ENCODE peak calls at places on chromosomes 12 and 14, in nine cellular contexts. V, T, U, S, W, E, D, Q and M are unnamed samples.

GRCh38 chr12:89648211-89648930 is 60.3 kb downstream of the ATP2B1 start:
- DNase-seq in V (peak), T (no peak), U (no peak), S (peak), W (no peak), E (peak), D (no peak), Q (peak), M (peak)

GRCh38 chr12:1660304-1661187 is 30.3 kb upstream of the ADIPOR2 start:
- DNase-seq in V (no peak), T (no peak), U (peak), S (peak), W (no peak), E (no peak), D (no peak), Q (no peak), M (no peak)

GRCh38 chr12:115037830-115038229 is 353.9 kb upstream of the TBX3 start:
- DNase-seq in V (no peak), T (no peak), U (no peak), S (peak), W (no peak), E (no peak), D (no peak), Q (no peak), M (no peak)

GRCh38 chr12:1350934-1351240 is 243.5 kb downstream of the FBXL14 start:
- DNase-seq in V (no peak), T (no peak), U (no peak), S (peak), W (no peak), E (no peak), D (no peak), Q (no peak), M (no peak)

GRCh38 chr12:11108862-11109261 is 16.7 kb upstream of the TAS2R43 start:
- DNase-seq in V (no peak), T (no peak), U (no peak), S (no peak), W (no peak), E (no peak), D (no peak), Q (no peak), M (no peak)

GRCh38 chr12:94753071-94753779 is 102.9 kb upstream of the TMCC3 start:
- DNase-seq in V (peak), T (no peak), U (no peak), S (peak), W (no peak), E (no peak), D (no peak), Q (no peak), M (no peak)

GRCh38 chr14:101024686-101025085 is 121.2 kb upstream of the RTL1 start:
- DNase-seq in V (no peak), T (no peak), U (peak), S (no peak), W (no peak), E (no peak), D (no peak), Q (no peak), M (peak)

GRCh38 chr12:460301-461230 is 827 bp downstream of the B4GALNT3 start:
- DNase-seq in V (peak), T (no peak), U (peak), S (no peak), W (peak), E (no peak), D (no peak), Q (no peak), M (no peak)

GRCh38 chr14:70186826-70187483 is 1.8 kb downstream of the SLC8A3 start:
- DNase-seq in V (peak), T (peak), U (no peak), S (no peak), W (no peak), E (peak), D (peak), Q (no peak), M (no peak)

GRCh38 chr14:100296106-100296651 is 10.1 kb downstream of the SLC25A29 start:
- DNase-seq in V (no peak), T (no peak), U (peak), S (no peak), W (no peak), E (no peak), D (no peak), Q (no peak), M (peak)

GRCh38 chr14:51620036-51620435 is 31.7 kb upstream of the FRMD6 start:
- DNase-seq in V (no peak), T (no peak), U (no peak), S (no peak), W (no peak), E (no peak), D (no peak), Q (no peak), M (no peak)

GRCh38 chr14:94143239-94143638 is 13.8 kb upstream of the IFI27L2 start:
- DNase-seq in V (peak), T (no peak), U (no peak), S (no peak), W (peak), E (peak), D (peak), Q (no peak), M (no peak)
- TF ChIP-seq CTCF in V (peak), T (peak), U (no peak), S (peak), W (peak), E (peak), D (peak), Q (peak), M (no peak)

DNA sequence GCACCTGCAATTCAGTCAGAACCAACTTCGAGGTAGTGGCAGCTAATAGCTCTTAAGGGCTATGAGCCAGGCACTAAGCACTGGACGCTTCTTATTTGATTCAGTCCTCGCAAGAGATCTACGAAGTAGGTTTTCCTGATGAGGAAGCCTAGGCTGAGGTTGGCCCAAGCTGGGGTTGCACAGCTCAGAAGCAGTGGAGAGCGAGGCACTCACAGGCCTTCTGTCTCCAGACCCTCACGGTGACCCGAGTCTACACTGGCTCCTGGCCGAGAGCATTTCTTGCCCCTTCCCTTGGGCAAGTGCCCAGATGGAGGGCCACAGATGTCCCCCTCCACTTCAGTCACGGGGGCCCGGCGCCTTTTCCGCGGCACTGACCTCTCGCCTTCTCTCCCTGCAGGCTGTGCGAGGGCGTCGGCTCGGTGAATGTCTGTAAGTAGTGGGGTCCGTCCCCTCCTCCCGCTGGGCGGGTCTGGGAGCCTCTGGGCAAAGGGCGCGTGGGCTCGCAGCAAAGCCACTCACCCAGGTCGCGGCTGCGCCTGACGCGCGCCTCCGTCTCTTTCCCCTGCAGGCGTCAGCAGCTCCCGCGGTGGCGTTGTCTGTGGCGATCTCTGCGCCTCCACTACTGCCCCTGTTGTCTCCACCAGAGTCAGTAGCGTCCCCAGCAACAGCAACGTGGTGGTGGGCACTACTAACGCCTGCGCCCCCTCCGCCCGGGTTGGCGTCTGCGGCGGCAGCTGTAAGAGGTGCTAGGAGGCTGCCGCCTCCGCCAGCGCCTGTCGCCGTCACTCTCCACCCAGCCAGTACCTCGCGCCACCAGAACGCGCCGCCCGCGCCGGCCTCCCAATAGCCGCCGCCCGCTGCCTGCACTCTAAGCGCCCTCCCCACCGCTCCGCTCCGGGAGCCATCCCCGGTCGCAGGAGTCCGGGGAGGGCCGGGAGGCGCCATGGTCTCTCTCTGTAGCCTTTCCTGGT is 13.1 kb downstream of the KRT83 start:
- DNase-seq in V (peak), T (peak), U (peak), S (no peak), W (peak), E (peak), D (peak), Q (no peak), M (no peak)
- TF ChIP-seq CTCF in V (peak), T (peak), U (peak), S (no peak), W (peak), E (peak), D (peak), Q (peak), M (peak)

GRCh38 chr12:103501447-103501846 is 5.7 kb upstream of the C12orf42 start:
- DNase-seq in V (no peak), T (no peak), U (no peak), S (no peak), W (no peak), E (no peak), D (no peak), Q (no peak), M (no peak)

GRCh38 chr12:103505371-103506236 is 9.8 kb upstream of the C12orf42 start:
- DNase-seq in V (no peak), T (no peak), U (no peak), S (no peak), W (no peak), E (no peak), D (no peak), Q (no peak), M (no peak)

GRCh38 chr12:103504606-103505005 is 8.8 kb upstream of the C12orf42 start:
- DNase-seq in V (no peak), T (no peak), U (no peak), S (no peak), W (no peak), E (no peak), D (no peak), Q (no peak), M (no peak)

GRCh38 chr12:103499571-103499970 is 3.8 kb upstream of the C12orf42 start:
- DNase-seq in V (no peak), T (no peak), U (no peak), S (no peak), W (no peak), E (no peak), D (no peak), Q (no peak), M (no peak)

GRCh38 chr12:103503546-103504480 is 8.0 kb upstream of the C12orf42 start:
- DNase-seq in V (peak), T (no peak), U (no peak), S (no peak), W (peak), E (peak), D (peak), Q (no peak), M (no peak)
- TF ChIP-seq CTCF in V (peak), T (peak), U (no peak), S (peak), W (peak), E (peak), D (peak), Q (peak), M (peak)

DNA sequence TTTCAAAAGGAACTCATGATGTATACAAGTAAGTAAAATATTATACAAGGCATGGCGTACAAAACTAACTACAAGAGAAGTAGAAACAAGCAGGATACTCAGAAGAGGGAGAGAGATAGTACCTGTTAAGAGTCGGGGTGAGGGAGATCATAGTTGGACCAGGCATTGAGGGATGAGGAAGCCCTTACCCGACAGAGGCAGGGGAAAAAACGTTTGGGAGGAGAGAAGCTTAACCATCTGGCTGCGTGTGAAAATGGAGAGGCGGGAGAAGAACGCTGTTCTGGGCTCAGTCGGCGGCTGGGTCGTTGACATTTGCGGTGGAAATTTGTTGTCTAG is 575 bp upstream of the FMNL3 start:
- DNase-seq in V (no peak), T (no peak), U (no peak), S (no peak), W (no peak), E (no peak), D (no peak), Q (no peak), M (no peak)
- TF ChIP-seq CTCF in V (no peak), T (no peak), U (no peak), S (no peak), W (peak), E (no peak), D (no peak), Q (peak), M (peak)

GRCh38 chr12:26701604-26702215 is 131.3 kb downstream of the ITPR2 start:
- DNase-seq in V (peak), T (no peak), U (no peak), S (peak), W (no peak), E (no peak), D (no peak), Q (peak), M (no peak)
- TF ChIP-seq CTCF in V (peak), T (peak), U (peak), S (peak), W (peak), E (peak), D (peak), Q (peak), M (peak)

GRCh38 chr14:106044949-106045596 is 518.7 kb downstream of the TMEM121 start:
- DNase-seq in V (no peak), T (no peak), U (no peak), S (peak), W (no peak), E (no peak), D (no peak), Q (no peak), M (no peak)
- TF ChIP-seq CTCF in V (no peak), T (no peak), U (peak), S (peak), W (no peak), E (no peak), D (no peak), Q (peak), M (peak)

DNA sequence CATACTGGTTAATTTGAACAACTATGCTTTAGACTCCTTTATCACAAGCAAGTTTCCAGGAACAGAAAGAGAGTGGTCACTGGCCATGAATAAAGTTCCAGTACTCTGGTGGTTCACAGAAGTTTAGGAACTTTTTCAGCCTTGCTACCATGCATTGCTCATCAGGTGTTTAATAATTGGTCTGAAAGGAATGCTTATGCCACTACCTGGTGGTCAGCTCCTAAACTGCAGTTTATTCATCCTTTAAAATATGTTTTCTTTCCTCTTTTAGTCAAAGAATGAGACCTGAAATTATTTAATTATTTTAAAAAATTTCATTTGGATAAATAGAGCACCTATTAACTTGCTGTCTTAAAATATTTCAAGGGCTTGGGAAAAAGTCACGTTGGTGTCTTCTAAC is 260.1 kb upstream of the OR4E1 start:
- DNase-seq in V (no peak), T (no peak), U (no peak), S (no peak), W (no peak), E (no peak), D (no peak), Q (no peak), M (no peak)
- TF ChIP-seq CTCF in V (peak), T (peak), U (no peak), S (no peak), W (peak), E (peak), D (peak), Q (no peak), M (no peak)

GRCh38 chr14:105168093-105168420 is 519 bp downstream of the JAG2 start:
- DNase-seq in V (no peak), T (no peak), U (no peak), S (no peak), W (no peak), E (no peak), D (no peak), Q (no peak), M (no peak)

GRCh38 chr14:105168979-105169507 is 467 bp upstream of the JAG2 start:
- DNase-seq in V (peak), T (no peak), U (no peak), S (no peak), W (peak), E (peak), D (peak), Q (no peak), M (no peak)

GRCh38 chr14:105168496-105168978 is at the start of gene JAG2:
- DNase-seq in V (peak), T (no peak), U (no peak), S (no peak), W (peak), E (peak), D (peak), Q (no peak), M (no peak)

GRCh38 chr14:105166571-105167302 is 1.8 kb downstream of the JAG2 start:
- DNase-seq in V (no peak), T (no peak), U (no peak), S (no peak), W (no peak), E (no peak), D (no peak), Q (no peak), M (no peak)

GRCh38 chr14:105167303-105168092 is 1.1 kb downstream of the JAG2 start:
- DNase-seq in V (peak), T (no peak), U (no peak), S (no peak), W (peak), E (peak), D (peak), Q (no peak), M (no peak)
- TF ChIP-seq CTCF in V (peak), T (peak), U (no peak), S (no peak), W (peak), E (peak), D (no peak), Q (peak), M (peak)